ENCODE peak calls at places on chromosomes 1 and 21, in ten cellular contexts. One of them, this sample, is unnamed.

GRCh38 chr1:174875306-174875705 is 124.4 kb upstream of the CACYBP start:
- DNase-seq in body of pancreas: peak; percentile 84
- DNase-seq in nephron progenitor cell: no peak
- DNase-seq in dorsolateral prefrontal cortex: no peak
- DNase-seq in sigmoid colon: no peak
- DNase-seq in mesothelial cell of epicardium: peak; percentile 47
- DNase-seq in HFFc6: no peak
- DNase-seq in left ventricle myocardium inferior: no peak
- DNase-seq in lower leg skin: no peak
- DNase-seq in fibroblast of pulmonary artery: no peak
- DNase-seq in this sample: no peak

GRCh38 chr1:232655041-232655745 is 25.3 kb upstream of the SIPA1L2 start:
- DNase-seq in sigmoid colon: no peak
- DNase-seq in left ventricle myocardium inferior: no peak
- DNase-seq in fibroblast of pulmonary artery: no peak
- DNase-seq in HFFc6: no peak
- DNase-seq in dorsolateral prefrontal cortex: no peak
- DNase-seq in lower leg skin: no peak
- DNase-seq in mesothelial cell of epicardium: no peak
- DNase-seq in nephron progenitor cell: no peak
- DNase-seq in body of pancreas: no peak
- DNase-seq in this sample: no peak

GRCh38 chr1:67612690-67613322 is 72.2 kb upstream of the GADD45A start:
- DNase-seq in left ventricle myocardium inferior: peak; percentile 21
- DNase-seq in body of pancreas: no peak
- DNase-seq in HFFc6: no peak
- DNase-seq in sigmoid colon: no peak
- DNase-seq in lower leg skin: no peak
- DNase-seq in fibroblast of pulmonary artery: no peak
- DNase-seq in nephron progenitor cell: no peak
- DNase-seq in mesothelial cell of epicardium: no peak
- DNase-seq in dorsolateral prefrontal cortex: no peak
- DNase-seq in this sample: no peak

GRCh38 chr1:100347009-100347966 is 5.0 kb upstream of the CDC14A start:
- DNase-seq in HFFc6: no peak
- DNase-seq in left ventricle myocardium inferior: no peak
- DNase-seq in nephron progenitor cell: no peak
- DNase-seq in sigmoid colon: no peak
- DNase-seq in mesothelial cell of epicardium: no peak
- DNase-seq in body of pancreas: no peak
- DNase-seq in fibroblast of pulmonary artery: peak; percentile 42
- DNase-seq in dorsolateral prefrontal cortex: no peak
- DNase-seq in lower leg skin: no peak
- DNase-seq in this sample: no peak

GRCh38 chr1:209190591-209191241 is 392.8 kb upstream of the CAMK1G start:
- DNase-seq in nephron progenitor cell: peak; percentile 75
- DNase-seq in left ventricle myocardium inferior: no peak
- DNase-seq in sigmoid colon: no peak
- DNase-seq in lower leg skin: no peak
- DNase-seq in dorsolateral prefrontal cortex: peak; percentile 47
- DNase-seq in fibroblast of pulmonary artery: peak; percentile 49
- DNase-seq in mesothelial cell of epicardium: peak; percentile 60
- DNase-seq in body of pancreas: peak; percentile 69
- DNase-seq in HFFc6: peak; percentile 11
- DNase-seq in this sample: no peak

GRCh38 chr1:223487514-223488259 is 94.5 kb downstream of the CCDC185 start:
- DNase-seq in mesothelial cell of epicardium: no peak
- DNase-seq in HFFc6: no peak
- DNase-seq in sigmoid colon: no peak
- DNase-seq in fibroblast of pulmonary artery: no peak
- DNase-seq in nephron progenitor cell: no peak
- DNase-seq in left ventricle myocardium inferior: no peak
- DNase-seq in dorsolateral prefrontal cortex: no peak
- DNase-seq in body of pancreas: no peak
- DNase-seq in lower leg skin: no peak
- DNase-seq in this sample: no peak

GRCh38 chr1:8800416-8800815 is 17.0 kb downstream of the RERE start:
- DNase-seq in left ventricle myocardium inferior: no peak
- DNase-seq in body of pancreas: no peak
- DNase-seq in sigmoid colon: no peak
- DNase-seq in dorsolateral prefrontal cortex: no peak
- DNase-seq in mesothelial cell of epicardium: no peak
- DNase-seq in nephron progenitor cell: no peak
- DNase-seq in lower leg skin: peak; percentile 20
- DNase-seq in HFFc6: no peak
- DNase-seq in fibroblast of pulmonary artery: no peak
- DNase-seq in this sample: no peak

GRCh38 chr1:61140056-61140549 is 57.7 kb downstream of the NFIA start:
- DNase-seq in body of pancreas: no peak
- DNase-seq in mesothelial cell of epicardium: no peak
- DNase-seq in sigmoid colon: no peak
- DNase-seq in dorsolateral prefrontal cortex: no peak
- DNase-seq in nephron progenitor cell: no peak
- DNase-seq in left ventricle myocardium inferior: no peak
- DNase-seq in lower leg skin: no peak
- DNase-seq in HFFc6: no peak
- DNase-seq in fibroblast of pulmonary artery: no peak
- DNase-seq in this sample: no peak

GRCh38 chr1:14812189-14812588 is 213.7 kb downstream of the KAZN start:
- DNase-seq in lower leg skin: no peak
- DNase-seq in mesothelial cell of epicardium: no peak
- DNase-seq in nephron progenitor cell: no peak
- DNase-seq in HFFc6: no peak
- DNase-seq in dorsolateral prefrontal cortex: no peak
- DNase-seq in sigmoid colon: no peak
- DNase-seq in left ventricle myocardium inferior: no peak
- DNase-seq in body of pancreas: no peak
- DNase-seq in fibroblast of pulmonary artery: no peak
- DNase-seq in this sample: no peak

GRCh38 chr21:41444703-41445464 is 18.8 kb downstream of the MX1 start:
- DNase-seq in nephron progenitor cell: no peak
- DNase-seq in body of pancreas: no peak
- DNase-seq in sigmoid colon: no peak
- DNase-seq in HFFc6: no peak
- DNase-seq in lower leg skin: peak; percentile 63
- DNase-seq in fibroblast of pulmonary artery: no peak
- DNase-seq in dorsolateral prefrontal cortex: no peak
- DNase-seq in mesothelial cell of epicardium: no peak
- DNase-seq in left ventricle myocardium inferior: no peak
- DNase-seq in this sample: no peak

GRCh38 chr1:2247760-2248126 is 19.6 kb downstream of the SKI start:
- DNase-seq in left ventricle myocardium inferior: no peak
- DNase-seq in nephron progenitor cell: no peak
- DNase-seq in body of pancreas: no peak
- DNase-seq in HFFc6: no peak
- DNase-seq in lower leg skin: no peak
- DNase-seq in dorsolateral prefrontal cortex: no peak
- DNase-seq in mesothelial cell of epicardium: no peak
- DNase-seq in fibroblast of pulmonary artery: no peak
- DNase-seq in sigmoid colon: no peak
- DNase-seq in this sample: no peak

GRCh38 chr1:85027242-85027983 is 20.9 kb downstream of the MCOLN3 start:
- DNase-seq in left ventricle myocardium inferior: no peak
- DNase-seq in mesothelial cell of epicardium: no peak
- DNase-seq in nephron progenitor cell: no peak
- DNase-seq in sigmoid colon: no peak
- DNase-seq in lower leg skin: no peak
- DNase-seq in fibroblast of pulmonary artery: peak; percentile 50
- DNase-seq in dorsolateral prefrontal cortex: no peak
- DNase-seq in HFFc6: peak; percentile 1
- DNase-seq in body of pancreas: no peak
- DNase-seq in this sample: no peak

GRCh38 chr1:24955779-24956365 is 25.8 kb upstream of the RUNX3 start:
- DNase-seq in HFFc6: no peak
- DNase-seq in lower leg skin: no peak
- DNase-seq in body of pancreas: no peak
- DNase-seq in left ventricle myocardium inferior: no peak
- DNase-seq in mesothelial cell of epicardium: no peak
- DNase-seq in fibroblast of pulmonary artery: no peak
- DNase-seq in sigmoid colon: no peak
- DNase-seq in dorsolateral prefrontal cortex: no peak
- DNase-seq in nephron progenitor cell: no peak
- DNase-seq in this sample: no peak

GRCh38 chr1:9842073-9842711 is 18.4 kb upstream of the CLSTN1 start:
- DNase-seq in sigmoid colon: no peak
- DNase-seq in body of pancreas: no peak
- DNase-seq in nephron progenitor cell: no peak
- DNase-seq in lower leg skin: no peak
- DNase-seq in left ventricle myocardium inferior: no peak
- DNase-seq in HFFc6: no peak
- DNase-seq in fibroblast of pulmonary artery: no peak
- DNase-seq in dorsolateral prefrontal cortex: no peak
- DNase-seq in mesothelial cell of epicardium: no peak
- DNase-seq in this sample: no peak

GRCh38 chr1:216183007-216183406 is 240.2 kb downstream of the USH2A start:
- DNase-seq in HFFc6: peak; percentile 63
- DNase-seq in body of pancreas: no peak
- DNase-seq in sigmoid colon: no peak
- DNase-seq in lower leg skin: no peak
- DNase-seq in nephron progenitor cell: no peak
- DNase-seq in left ventricle myocardium inferior: no peak
- DNase-seq in fibroblast of pulmonary artery: peak; percentile 23
- DNase-seq in mesothelial cell of epicardium: no peak
- DNase-seq in dorsolateral prefrontal cortex: no peak
- DNase-seq in this sample: no peak

GRCh38 chr1:36730599-36730998 is 247.9 kb upstream of the CSF3R start:
- DNase-seq in body of pancreas: no peak
- DNase-seq in left ventricle myocardium inferior: no peak
- DNase-seq in HFFc6: no peak
- DNase-seq in dorsolateral prefrontal cortex: no peak
- DNase-seq in fibroblast of pulmonary artery: no peak
- DNase-seq in lower leg skin: no peak
- DNase-seq in nephron progenitor cell: no peak
- DNase-seq in mesothelial cell of epicardium: peak; percentile 25
- DNase-seq in sigmoid colon: no peak
- DNase-seq in this sample: no peak

GRCh38 chr1:203189951-203190352 is 3.4 kb upstream of the CHI3L1 start:
- DNase-seq in nephron progenitor cell: no peak
- DNase-seq in sigmoid colon: peak; percentile 40
- DNase-seq in body of pancreas: no peak
- DNase-seq in left ventricle myocardium inferior: no peak
- DNase-seq in HFFc6: no peak
- DNase-seq in fibroblast of pulmonary artery: no peak
- DNase-seq in lower leg skin: peak; percentile 78
- DNase-seq in dorsolateral prefrontal cortex: peak; percentile 66
- DNase-seq in mesothelial cell of epicardium: no peak
- DNase-seq in this sample: no peak

GRCh38 chr1:192998536-192998935 is 60.6 kb downstream of the UCHL5 start:
- DNase-seq in sigmoid colon: no peak
- DNase-seq in lower leg skin: no peak
- DNase-seq in mesothelial cell of epicardium: no peak
- DNase-seq in dorsolateral prefrontal cortex: no peak
- DNase-seq in body of pancreas: no peak
- DNase-seq in HFFc6: no peak
- DNase-seq in left ventricle myocardium inferior: no peak
- DNase-seq in fibroblast of pulmonary artery: no peak
- DNase-seq in nephron progenitor cell: no peak
- DNase-seq in this sample: no peak
- TF ChIP-seq CTCF in sigmoid colon: no peak
- TF ChIP-seq CTCF in lower leg skin: no peak
- TF ChIP-seq CTCF in mesothelial cell of epicardium: peak; percentile 43
- TF ChIP-seq CTCF in dorsolateral prefrontal cortex: no peak
- TF ChIP-seq CTCF in body of pancreas: no peak
- TF ChIP-seq CTCF in HFFc6: peak; percentile 52
- TF ChIP-seq CTCF in left ventricle myocardium inferior: peak; percentile 15
- TF ChIP-seq CTCF in fibroblast of pulmonary artery: peak; percentile 21
- TF ChIP-seq CTCF in nephron progenitor cell: no peak
- TF ChIP-seq CTCF in this sample: peak; percentile 16

GRCh38 chr1:248791010-248791409 is 34.7 kb downstream of the SH3BP5L start:
- DNase-seq in nephron progenitor cell: no peak
- DNase-seq in sigmoid colon: no peak
- DNase-seq in lower leg skin: no peak
- DNase-seq in HFFc6: no peak
- DNase-seq in left ventricle myocardium inferior: no peak
- DNase-seq in dorsolateral prefrontal cortex: no peak
- DNase-seq in body of pancreas: no peak
- DNase-seq in fibroblast of pulmonary artery: no peak
- DNase-seq in mesothelial cell of epicardium: no peak
- DNase-seq in this sample: peak; percentile 53
- TF ChIP-seq CTCF in nephron progenitor cell: no peak
- TF ChIP-seq CTCF in sigmoid colon: no peak
- TF ChIP-seq CTCF in lower leg skin: no peak
- TF ChIP-seq CTCF in HFFc6: no peak
- TF ChIP-seq CTCF in left ventricle myocardium inferior: no peak
- TF ChIP-seq CTCF in dorsolateral prefrontal cortex: no peak
- TF ChIP-seq CTCF in body of pancreas: no peak
- TF ChIP-seq CTCF in fibroblast of pulmonary artery: no peak
- TF ChIP-seq CTCF in mesothelial cell of epicardium: no peak
- TF ChIP-seq CTCF in this sample: no peak

DNA sequence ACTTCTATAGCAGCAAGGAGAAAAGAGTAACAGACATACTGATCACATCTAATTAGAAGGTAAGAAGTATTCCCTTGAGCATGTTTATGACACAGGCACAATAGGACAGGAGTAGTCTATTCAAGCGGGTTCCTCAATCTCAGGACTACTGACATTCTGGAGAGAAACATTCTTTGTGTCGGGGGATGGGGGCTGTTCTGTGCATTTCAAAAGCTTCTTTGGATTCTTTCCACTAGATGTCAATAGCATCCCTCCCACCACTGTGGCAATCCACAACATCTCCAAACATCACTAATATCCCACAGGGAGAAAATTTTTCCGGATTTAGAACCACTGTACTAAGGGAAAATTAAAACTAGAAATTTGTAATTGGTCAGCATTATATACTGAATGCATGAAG is 56.9 kb downstream of the ADAMTS5 start:
- DNase-seq in HFFc6: no peak
- DNase-seq in lower leg skin: no peak
- DNase-seq in mesothelial cell of epicardium: no peak
- DNase-seq in dorsolateral prefrontal cortex: no peak
- DNase-seq in sigmoid colon: no peak
- DNase-seq in nephron progenitor cell: peak; percentile 49
- DNase-seq in fibroblast of pulmonary artery: no peak
- DNase-seq in body of pancreas: no peak
- DNase-seq in left ventricle myocardium inferior: no peak
- DNase-seq in this sample: no peak
- TF ChIP-seq CTCF in HFFc6: peak; percentile 41
- TF ChIP-seq CTCF in lower leg skin: no peak
- TF ChIP-seq CTCF in mesothelial cell of epicardium: no peak
- TF ChIP-seq CTCF in dorsolateral prefrontal cortex: no peak
- TF ChIP-seq CTCF in sigmoid colon: no peak
- TF ChIP-seq CTCF in nephron progenitor cell: peak; percentile 32
- TF ChIP-seq CTCF in fibroblast of pulmonary artery: no peak
- TF ChIP-seq CTCF in body of pancreas: no peak
- TF ChIP-seq CTCF in left ventricle myocardium inferior: peak; percentile 29
- TF ChIP-seq CTCF in this sample: peak; percentile 52

DNA sequence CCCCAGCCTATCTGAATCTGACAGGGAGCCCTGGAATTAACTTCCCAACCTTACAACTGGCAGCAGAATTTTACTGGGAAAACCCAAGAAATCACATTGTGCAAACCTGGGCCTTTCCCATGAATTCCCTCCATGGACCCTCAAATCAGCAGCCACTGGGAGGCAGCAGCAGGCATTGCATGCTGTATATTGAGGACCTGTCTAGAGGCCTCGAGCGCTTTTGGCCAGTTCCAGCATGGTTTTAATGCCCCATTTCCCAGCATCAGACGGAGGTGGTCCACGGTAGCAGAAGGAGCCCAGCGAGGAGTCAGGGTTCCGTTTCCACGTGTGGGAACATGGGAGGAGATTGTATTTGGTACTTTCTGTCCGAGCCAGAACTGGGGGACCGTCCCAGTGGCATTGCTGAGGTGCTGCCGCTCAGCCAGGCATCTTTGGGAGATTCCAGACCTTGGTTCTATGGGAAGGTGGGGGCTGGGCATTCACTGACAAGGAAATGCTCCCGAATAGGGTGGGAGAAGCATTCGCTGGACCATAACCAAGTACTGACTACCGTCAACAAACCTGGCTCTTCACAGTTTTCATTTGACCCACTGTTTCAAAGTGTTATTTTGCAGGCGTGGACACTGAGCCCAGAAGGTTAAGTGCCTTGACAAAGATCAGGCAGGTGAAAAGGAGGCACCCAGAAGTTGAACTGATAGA is 15.9 kb downstream of the BMP8A start:
- DNase-seq in nephron progenitor cell: peak; percentile 33
- DNase-seq in left ventricle myocardium inferior: no peak
- DNase-seq in dorsolateral prefrontal cortex: no peak
- DNase-seq in HFFc6: no peak
- DNase-seq in fibroblast of pulmonary artery: no peak
- DNase-seq in mesothelial cell of epicardium: no peak
- DNase-seq in body of pancreas: no peak
- DNase-seq in sigmoid colon: peak; percentile 42
- DNase-seq in lower leg skin: no peak
- DNase-seq in this sample: no peak
- TF ChIP-seq CTCF in nephron progenitor cell: no peak
- TF ChIP-seq CTCF in left ventricle myocardium inferior: no peak
- TF ChIP-seq CTCF in dorsolateral prefrontal cortex: no peak
- TF ChIP-seq CTCF in HFFc6: peak; percentile 56
- TF ChIP-seq CTCF in fibroblast of pulmonary artery: peak; percentile 42
- TF ChIP-seq CTCF in mesothelial cell of epicardium: no peak
- TF ChIP-seq CTCF in body of pancreas: no peak
- TF ChIP-seq CTCF in sigmoid colon: no peak
- TF ChIP-seq CTCF in lower leg skin: no peak
- TF ChIP-seq CTCF in this sample: peak; percentile 37

This sample was measured in osteocyte.